ENCODE peak calls at places on chromosome 3, in six cellular contexts. M is upper lobe of left lung, P is hepatocyte, R is HAP-1, E is iPS DF 6.9, F is pancreas. H is an unnamed sample.

GRCh38 chr3:40532252-40532651 is 7.5 kb downstream of the ZNF621 start:
- DNase-seq in M (no peak), P (no peak), R (no peak), E (no peak), F (no peak), H (no peak)

GRCh38 chr3:11375333-11376076 is 103.3 kb downstream of the ATG7 start:
- DNase-seq in M (no peak), P (no peak), R (no peak), E (no peak), F (no peak), H (no peak)

GRCh38 chr3:28243424-28244106 is 2.1 kb downstream of the CMC1 start:
- DNase-seq in M (no peak), P (no peak), R (no peak), E (no peak), F (no peak), H (no peak)

GRCh38 chr3:96931491-96931890 is 117.1 kb downstream of the EPHA6 start:
- DNase-seq in M (no peak), P (peak; percentile 12), R (no peak), E (no peak), F (no peak), H (no peak)

GRCh38 chr3:181189556-181189955 is 200.0 kb upstream of the DNAJC19 start:
- DNase-seq in M (no peak), P (no peak), R (no peak), E (no peak), F (no peak), H (no peak)

GRCh38 chr3:189652042-189652441 is 20.9 kb downstream of the TP63 start:
- DNase-seq in M (no peak), P (peak; percentile 21), R (no peak), E (no peak), F (no peak), H (no peak)

GRCh38 chr3:114650808-114651207 is 357.0 kb downstream of the TIGIT start:
- DNase-seq in M (no peak), P (no peak), R (no peak), E (no peak), F (no peak), H (peak; percentile 28)

GRCh38 chr3:73324203-73325155 is 263.0 kb downstream of the EBLN2 start:
- DNase-seq in M (no peak), P (no peak), R (no peak), E (no peak), F (no peak), H (no peak)

GRCh38 chr3:129023909-129024308 is 22.8 kb downstream of the EFCC1 start:
- DNase-seq in M (no peak), P (no peak), R (no peak), E (no peak), F (peak; percentile 37), H (no peak)

GRCh38 chr3:109113361-109113760 is 4.6 kb downstream of the MORC1 start:
- DNase-seq in M (no peak), P (no peak), R (no peak), E (no peak), F (no peak), H (no peak)

GRCh38 chr3:109114746-109115145 is 3.2 kb downstream of the MORC1 start:
- DNase-seq in M (no peak), P (no peak), R (no peak), E (no peak), F (no peak), H (no peak)

GRCh38 chr3:109115451-109115850 is 2.5 kb downstream of the MORC1 start:
- DNase-seq in M (no peak), P (no peak), R (no peak), E (no peak), F (no peak), H (no peak)

GRCh38 chr3:109118584-109118983 is 650 bp upstream of the MORC1 start:
- DNase-seq in M (no peak), P (no peak), R (no peak), E (no peak), F (no peak), H (no peak)

GRCh38 chr3:109117939-109118338 is at the start of gene MORC1:
- DNase-seq in M (no peak), P (no peak), R (no peak), E (no peak), F (no peak), H (no peak)
- H3K4me1 ChIP-seq in M (no peaks in the 10 kb centered on the region), P (no peaks in the 10 kb centered on the region), R (no peaks in the 10 kb centered on the region), E (no peaks in the 10 kb centered on the region), F (no peaks in the 10 kb centered on the region), H (no peaks in the 10 kb centered on the region)

GRCh38 chr3:58013973-58014649 is 5.9 kb downstream of the FLNB start:
- DNase-seq in M (no peak), P (peak; percentile 72), R (no peak), E (no peak), F (no peak), H (no peak)

GRCh38 chr3:58019343-58019742 is 11.1 kb downstream of the FLNB start:
- DNase-seq in M (no peak), P (no peak), R (no peak), E (no peak), F (no peak), H (no peak)

GRCh38 chr3:58018892-58019291 is 10.7 kb downstream of the FLNB start:
- DNase-seq in M (no peak), P (no peak), R (no peak), E (no peak), F (no peak), H (no peak)

GRCh38 chr3:58015524-58015915 is 7.3 kb downstream of the FLNB start:
- DNase-seq in M (no peak), P (no peak), R (no peak), E (no peak), F (no peak), H (no peak)

GRCh38 chr3:58016710-58017109 is 8.5 kb downstream of the FLNB start:
- DNase-seq in M (no peak), P (no peak), R (peak; percentile 15), E (no peak), F (no peak), H (no peak)
- H3K4me1 ChIP-seq in M (peaks cover 29% of the 10 kb centered on the region), P (peaks cover 96% of the 10 kb centered on the region), R (peaks cover 10% of the 10 kb centered on the region), E (peaks cover 13% of the 10 kb centered on the region), F (peaks cover 48% of the 10 kb centered on the region), H (peaks cover 88% of the 10 kb centered on the region)

DNA sequence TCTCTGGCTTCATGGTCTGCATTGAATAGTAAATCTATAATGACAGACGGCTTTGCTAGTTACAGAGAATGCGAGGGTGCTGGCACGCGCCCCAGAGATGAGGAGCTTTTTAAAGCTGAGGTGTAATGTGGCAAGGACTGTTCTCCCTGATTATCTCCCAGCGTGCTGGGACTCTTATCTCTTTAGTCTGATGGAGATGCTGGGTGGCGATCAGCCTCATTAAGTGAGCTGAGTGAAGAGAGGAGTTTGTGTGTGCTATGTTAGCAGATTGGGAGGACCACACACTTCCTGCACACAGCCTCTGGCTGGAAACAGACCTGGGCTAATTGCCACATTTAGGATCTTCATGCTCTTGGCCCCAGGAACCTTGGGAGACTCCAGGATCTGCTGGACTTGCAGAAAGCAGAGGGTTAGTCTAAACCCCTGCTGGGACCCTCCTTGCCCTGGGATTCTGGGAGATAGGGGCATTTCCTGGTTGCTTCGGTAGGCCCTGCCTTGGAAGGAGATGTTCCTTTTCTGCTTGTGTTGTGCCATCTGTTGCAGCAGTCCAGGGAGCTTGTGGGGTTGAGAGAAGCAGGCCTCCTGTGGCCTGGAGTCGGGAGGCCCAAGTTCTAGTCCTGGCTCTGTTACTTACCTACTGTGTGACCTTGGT is 15.0 kb downstream of the PDIA5 start:
- DNase-seq in M (no peak), P (no peak), R (no peak), E (no peak), F (no peak), H (no peak)
- H3K4me1 ChIP-seq in M (peaks cover 51% of the 10 kb centered on the region), P (peaks cover 70% of the 10 kb centered on the region), R (no peaks in the 10 kb centered on the region), E (peaks cover 12% of the 10 kb centered on the region), F (peaks cover 23% of the 10 kb centered on the region), H (peaks cover 11% of the 10 kb centered on the region)

DNA sequence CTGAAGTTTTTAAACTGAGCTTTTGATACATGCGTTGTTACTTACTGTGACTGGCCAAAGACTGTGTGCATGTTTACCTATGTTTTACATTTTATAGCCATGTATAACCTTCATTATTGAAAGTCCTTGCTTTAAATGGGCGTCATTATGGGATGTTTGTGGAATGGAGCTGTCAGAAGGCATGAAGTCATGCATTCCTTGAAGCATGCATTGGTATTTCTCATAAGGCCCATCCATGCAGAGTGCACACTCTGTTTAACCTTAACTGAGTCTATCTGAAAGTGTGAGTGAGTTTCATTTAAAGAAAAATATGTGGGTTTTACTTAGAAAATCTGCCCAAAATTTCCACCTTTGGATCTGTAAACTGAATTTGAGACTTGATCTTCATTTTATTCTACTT is 51.1 kb downstream of the PSMD6 start:
- DNase-seq in M (no peak), P (no peak), R (no peak), E (no peak), F (no peak), H (no peak)
- H3K4me1 ChIP-seq in M (peaks cover 72% of the 10 kb centered on the region), P (peaks cover 66% of the 10 kb centered on the region), R (peaks cover 40% of the 10 kb centered on the region), E (peaks cover 9% of the 10 kb centered on the region), F (peaks cover 25% of the 10 kb centered on the region), H (peaks cover 47% of the 10 kb centered on the region)

DNA sequence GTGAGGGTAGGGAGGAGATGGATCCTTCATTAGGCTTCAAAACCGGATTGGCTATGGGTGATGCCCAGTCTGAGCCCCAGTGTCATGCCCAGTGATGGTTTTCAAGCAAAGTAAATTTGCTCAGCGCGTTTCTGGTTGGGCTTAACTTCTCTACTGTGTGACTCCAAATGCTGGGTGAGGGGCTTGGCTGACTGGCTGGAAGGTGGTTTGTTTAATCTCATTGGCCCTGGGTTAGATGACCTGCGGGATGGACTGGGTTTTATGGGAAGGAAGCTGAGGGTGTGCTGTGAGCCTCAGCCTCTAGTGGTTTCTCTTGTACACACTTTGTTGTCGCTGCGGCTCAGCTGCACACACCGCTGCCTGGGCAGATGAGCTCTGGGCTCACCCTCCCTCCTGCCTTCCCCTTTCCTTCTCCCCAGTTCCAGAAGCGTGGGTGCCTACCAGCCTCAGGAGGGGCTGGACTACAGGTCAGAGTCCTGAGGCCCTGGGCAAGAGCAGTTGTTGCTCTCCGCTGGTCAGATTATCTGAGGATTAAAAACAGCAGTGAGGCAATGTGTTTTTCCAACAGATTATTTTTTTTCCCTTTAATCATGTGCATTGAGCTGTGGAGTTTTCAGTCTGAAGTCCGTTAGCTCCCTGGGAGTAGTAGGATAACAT is 18.6 kb downstream of the PDIA5 start:
- DNase-seq in M (no peak), P (peak; percentile 60), R (no peak), E (no peak), F (no peak), H (no peak)
- H3K4me1 ChIP-seq in M (peaks cover 51% of the 10 kb centered on the region), P (peaks cover 58% of the 10 kb centered on the region), R (no peaks in the 10 kb centered on the region), E (peaks cover 14% of the 10 kb centered on the region), F (peaks cover 37% of the 10 kb centered on the region), H (no peaks in the 10 kb centered on the region)

DNA sequence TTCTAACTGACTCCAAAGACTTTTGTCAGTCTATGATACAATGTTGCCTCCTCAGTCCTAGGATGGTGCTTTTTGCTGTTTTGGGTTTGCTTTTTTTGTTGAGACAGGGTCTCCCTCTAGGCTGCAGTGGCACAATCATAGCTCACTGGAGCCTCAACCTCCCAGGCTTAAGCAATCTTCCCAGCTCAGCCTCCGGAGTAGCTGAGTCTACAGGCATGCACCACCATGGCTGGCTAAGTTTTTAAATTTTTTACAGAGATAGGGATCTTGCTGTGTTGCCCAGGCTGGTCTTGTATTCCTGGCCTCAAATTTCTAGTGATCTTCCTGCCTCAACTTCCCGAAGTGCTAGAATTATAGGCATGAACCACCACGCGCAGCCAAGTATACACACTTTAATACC is 22.5 kb downstream of the RUBCN start:
- DNase-seq in M (no peak), P (no peak), R (no peak), E (no peak), F (no peak), H (no peak)
- H3K4me1 ChIP-seq in M (peaks cover 14% of the 10 kb centered on the region), P (no peaks in the 10 kb centered on the region), R (peaks cover 4% of the 10 kb centered on the region), E (no peaks in the 10 kb centered on the region), F (no peaks in the 10 kb centered on the region), H (peaks cover 34% of the 10 kb centered on the region)

H was measured in keratinocyte.